ENCODE peak calls at places on chromosome 17, in ten cellular contexts. One of them, this sample, is unnamed.

GRCh38 chr17:27491713-27492190 is 35.5 kb downstream of the KSR1 start:
- DNase-seq in activated gamma-delta T cell treated with anti-CD3 and anti-CD28 coated beads, Interleukin-2, amount 50 U/mL, for 16 hours: no peak
- DNase-seq in naive thymus-derived CD8-positive, alpha-beta T cell: no peak
- DNase-seq in ureter: no peak
- DNase-seq in activated CD8-positive, alpha-beta memory T cell treated with anti-CD3 and anti-CD28 coated beads for 1 hour: no peak
- DNase-seq in MM.1S: no peak
- DNase-seq in NT2/D1: no peak
- DNase-seq in myocyte: no peak
- DNase-seq in chondrocyte: no peak
- DNase-seq in HEK293T: no peak
- DNase-seq in this sample: no peak

GRCh38 chr17:4566785-4567184 is 6.4 kb upstream of the GGT6 start:
- DNase-seq in activated gamma-delta T cell treated with anti-CD3 and anti-CD28 coated beads, Interleukin-2, amount 50 U/mL, for 16 hours: no peak
- DNase-seq in activated CD8-positive, alpha-beta memory T cell treated with anti-CD3 and anti-CD28 coated beads for 1 hour: no peak
- DNase-seq in MM.1S: peak
- DNase-seq in HEK293T: peak
- DNase-seq in NT2/D1: peak
- DNase-seq in naive thymus-derived CD8-positive, alpha-beta T cell: no peak
- DNase-seq in ureter: no peak
- DNase-seq in myocyte: peak
- DNase-seq in chondrocyte: no peak
- DNase-seq in this sample: peak

GRCh38 chr17:66655861-66656260 is 179.1 kb upstream of the CACNG5 start:
- DNase-seq in MM.1S: no peak
- DNase-seq in HEK293T: no peak
- DNase-seq in chondrocyte: no peak
- DNase-seq in naive thymus-derived CD8-positive, alpha-beta T cell: no peak
- DNase-seq in ureter: no peak
- DNase-seq in activated CD8-positive, alpha-beta memory T cell treated with anti-CD3 and anti-CD28 coated beads for 1 hour: no peak
- DNase-seq in myocyte: peak
- DNase-seq in NT2/D1: no peak
- DNase-seq in activated gamma-delta T cell treated with anti-CD3 and anti-CD28 coated beads, Interleukin-2, amount 50 U/mL, for 16 hours: peak
- DNase-seq in this sample: no peak

GRCh38 chr17:7572588-7573323 is 6.7 kb upstream of the CD68 start:
- DNase-seq in MM.1S: peak
- DNase-seq in NT2/D1: peak
- DNase-seq in naive thymus-derived CD8-positive, alpha-beta T cell: peak
- DNase-seq in ureter: peak
- DNase-seq in chondrocyte: peak
- DNase-seq in myocyte: peak
- DNase-seq in activated CD8-positive, alpha-beta memory T cell treated with anti-CD3 and anti-CD28 coated beads for 1 hour: peak
- DNase-seq in HEK293T: peak
- DNase-seq in activated gamma-delta T cell treated with anti-CD3 and anti-CD28 coated beads, Interleukin-2, amount 50 U/mL, for 16 hours: peak
- DNase-seq in this sample: peak

GRCh38 chr17:76716834-76717205 is 6.1 kb upstream of the MXRA7 start:
- DNase-seq in activated CD8-positive, alpha-beta memory T cell treated with anti-CD3 and anti-CD28 coated beads for 1 hour: no peak
- DNase-seq in myocyte: peak
- DNase-seq in HEK293T: no peak
- DNase-seq in ureter: no peak
- DNase-seq in activated gamma-delta T cell treated with anti-CD3 and anti-CD28 coated beads, Interleukin-2, amount 50 U/mL, for 16 hours: no peak
- DNase-seq in chondrocyte: no peak
- DNase-seq in NT2/D1: no peak
- DNase-seq in MM.1S: no peak
- DNase-seq in naive thymus-derived CD8-positive, alpha-beta T cell: no peak
- DNase-seq in this sample: no peak

GRCh38 chr17:79045830-79046500 is 22.0 kb downstream of the C1QTNF1 start:
- DNase-seq in NT2/D1: peak
- DNase-seq in myocyte: peak
- DNase-seq in MM.1S: peak
- DNase-seq in HEK293T: peak
- DNase-seq in naive thymus-derived CD8-positive, alpha-beta T cell: peak
- DNase-seq in ureter: peak
- DNase-seq in chondrocyte: peak
- DNase-seq in activated gamma-delta T cell treated with anti-CD3 and anti-CD28 coated beads, Interleukin-2, amount 50 U/mL, for 16 hours: peak
- DNase-seq in activated CD8-positive, alpha-beta memory T cell treated with anti-CD3 and anti-CD28 coated beads for 1 hour: peak
- DNase-seq in this sample: peak

GRCh38 chr17:58105093-58105492 is 21.9 kb downstream of the DYNLL2 start:
- DNase-seq in HEK293T: no peak
- DNase-seq in MM.1S: no peak
- DNase-seq in NT2/D1: no peak
- DNase-seq in chondrocyte: no peak
- DNase-seq in naive thymus-derived CD8-positive, alpha-beta T cell: no peak
- DNase-seq in activated gamma-delta T cell treated with anti-CD3 and anti-CD28 coated beads, Interleukin-2, amount 50 U/mL, for 16 hours: no peak
- DNase-seq in myocyte: no peak
- DNase-seq in ureter: no peak
- DNase-seq in activated CD8-positive, alpha-beta memory T cell treated with anti-CD3 and anti-CD28 coated beads for 1 hour: no peak
- DNase-seq in this sample: no peak

GRCh38 chr17:44561237-44561623 is 3.9 kb downstream of the FZD2 start:
- DNase-seq in activated gamma-delta T cell treated with anti-CD3 and anti-CD28 coated beads, Interleukin-2, amount 50 U/mL, for 16 hours: no peak
- DNase-seq in HEK293T: no peak
- DNase-seq in ureter: no peak
- DNase-seq in MM.1S: no peak
- DNase-seq in myocyte: no peak
- DNase-seq in chondrocyte: no peak
- DNase-seq in NT2/D1: no peak
- DNase-seq in activated CD8-positive, alpha-beta memory T cell treated with anti-CD3 and anti-CD28 coated beads for 1 hour: no peak
- DNase-seq in naive thymus-derived CD8-positive, alpha-beta T cell: no peak
- DNase-seq in this sample: no peak

GRCh38 chr17:38421871-38422819 is 6.1 kb upstream of the ARHGAP23 start:
- DNase-seq in myocyte: peak
- DNase-seq in MM.1S: no peak
- DNase-seq in ureter: no peak
- DNase-seq in activated CD8-positive, alpha-beta memory T cell treated with anti-CD3 and anti-CD28 coated beads for 1 hour: no peak
- DNase-seq in naive thymus-derived CD8-positive, alpha-beta T cell: no peak
- DNase-seq in chondrocyte: no peak
- DNase-seq in activated gamma-delta T cell treated with anti-CD3 and anti-CD28 coated beads, Interleukin-2, amount 50 U/mL, for 16 hours: no peak
- DNase-seq in HEK293T: no peak
- DNase-seq in NT2/D1: no peak
- DNase-seq in this sample: no peak

GRCh38 chr17:80773243-80773991 is 218.2 kb upstream of the CHMP6 start:
- DNase-seq in activated CD8-positive, alpha-beta memory T cell treated with anti-CD3 and anti-CD28 coated beads for 1 hour: no peak
- DNase-seq in MM.1S: no peak
- DNase-seq in NT2/D1: no peak
- DNase-seq in chondrocyte: no peak
- DNase-seq in myocyte: no peak
- DNase-seq in ureter: no peak
- DNase-seq in naive thymus-derived CD8-positive, alpha-beta T cell: peak
- DNase-seq in HEK293T: peak
- DNase-seq in activated gamma-delta T cell treated with anti-CD3 and anti-CD28 coated beads, Interleukin-2, amount 50 U/mL, for 16 hours: no peak
- DNase-seq in this sample: peak

GRCh38 chr17:31510273-31511175 is 119.0 kb downstream of the RAB11FIP4 start:
- DNase-seq in chondrocyte: no peak
- DNase-seq in activated gamma-delta T cell treated with anti-CD3 and anti-CD28 coated beads, Interleukin-2, amount 50 U/mL, for 16 hours: no peak
- DNase-seq in MM.1S: no peak
- DNase-seq in activated CD8-positive, alpha-beta memory T cell treated with anti-CD3 and anti-CD28 coated beads for 1 hour: no peak
- DNase-seq in NT2/D1: no peak
- DNase-seq in HEK293T: no peak
- DNase-seq in myocyte: peak
- DNase-seq in ureter: no peak
- DNase-seq in naive thymus-derived CD8-positive, alpha-beta T cell: peak
- DNase-seq in this sample: no peak

GRCh38 chr17:68694791-68695485 is 93.8 kb upstream of the FAM20A start:
- DNase-seq in activated gamma-delta T cell treated with anti-CD3 and anti-CD28 coated beads, Interleukin-2, amount 50 U/mL, for 16 hours: no peak
- DNase-seq in naive thymus-derived CD8-positive, alpha-beta T cell: no peak
- DNase-seq in chondrocyte: no peak
- DNase-seq in HEK293T: no peak
- DNase-seq in NT2/D1: no peak
- DNase-seq in myocyte: peak
- DNase-seq in activated CD8-positive, alpha-beta memory T cell treated with anti-CD3 and anti-CD28 coated beads for 1 hour: no peak
- DNase-seq in MM.1S: no peak
- DNase-seq in ureter: no peak
- DNase-seq in this sample: peak

GRCh38 chr17:30345527-30346075 is 11.7 kb upstream of the TMIGD1 start:
- DNase-seq in ureter: no peak
- DNase-seq in NT2/D1: no peak
- DNase-seq in activated gamma-delta T cell treated with anti-CD3 and anti-CD28 coated beads, Interleukin-2, amount 50 U/mL, for 16 hours: no peak
- DNase-seq in HEK293T: no peak
- DNase-seq in chondrocyte: no peak
- DNase-seq in MM.1S: no peak
- DNase-seq in naive thymus-derived CD8-positive, alpha-beta T cell: no peak
- DNase-seq in activated CD8-positive, alpha-beta memory T cell treated with anti-CD3 and anti-CD28 coated beads for 1 hour: no peak
- DNase-seq in myocyte: peak
- DNase-seq in this sample: no peak

GRCh38 chr17:1347681-1348318 is 52.2 kb downstream of the YWHAE start:
- DNase-seq in naive thymus-derived CD8-positive, alpha-beta T cell: no peak
- DNase-seq in NT2/D1: no peak
- DNase-seq in chondrocyte: peak
- DNase-seq in myocyte: peak
- DNase-seq in activated CD8-positive, alpha-beta memory T cell treated with anti-CD3 and anti-CD28 coated beads for 1 hour: no peak
- DNase-seq in activated gamma-delta T cell treated with anti-CD3 and anti-CD28 coated beads, Interleukin-2, amount 50 U/mL, for 16 hours: no peak
- DNase-seq in ureter: no peak
- DNase-seq in HEK293T: no peak
- DNase-seq in MM.1S: no peak
- DNase-seq in this sample: no peak

GRCh38 chr17:5899496-5900195 is 170.5 kb upstream of the WSCD1 start:
- DNase-seq in NT2/D1: no peak
- DNase-seq in chondrocyte: no peak
- DNase-seq in naive thymus-derived CD8-positive, alpha-beta T cell: no peak
- DNase-seq in ureter: no peak
- DNase-seq in myocyte: no peak
- DNase-seq in MM.1S: no peak
- DNase-seq in activated CD8-positive, alpha-beta memory T cell treated with anti-CD3 and anti-CD28 coated beads for 1 hour: no peak
- DNase-seq in activated gamma-delta T cell treated with anti-CD3 and anti-CD28 coated beads, Interleukin-2, amount 50 U/mL, for 16 hours: no peak
- DNase-seq in HEK293T: no peak
- DNase-seq in this sample: no peak

GRCh38 chr17:82863941-82864720 is 24.3 kb upstream of the ZNF750 start:
- DNase-seq in chondrocyte: peak
- DNase-seq in HEK293T: no peak
- DNase-seq in activated gamma-delta T cell treated with anti-CD3 and anti-CD28 coated beads, Interleukin-2, amount 50 U/mL, for 16 hours: peak
- DNase-seq in activated CD8-positive, alpha-beta memory T cell treated with anti-CD3 and anti-CD28 coated beads for 1 hour: peak
- DNase-seq in MM.1S: peak
- DNase-seq in naive thymus-derived CD8-positive, alpha-beta T cell: peak
- DNase-seq in ureter: no peak
- DNase-seq in NT2/D1: no peak
- DNase-seq in myocyte: peak
- DNase-seq in this sample: peak

GRCh38 chr17:80696964-80697363 is 152.3 kb downstream of the RPTOR start:
- DNase-seq in NT2/D1: no peak
- DNase-seq in HEK293T: no peak
- DNase-seq in ureter: no peak
- DNase-seq in chondrocyte: no peak
- DNase-seq in naive thymus-derived CD8-positive, alpha-beta T cell: no peak
- DNase-seq in MM.1S: no peak
- DNase-seq in activated gamma-delta T cell treated with anti-CD3 and anti-CD28 coated beads, Interleukin-2, amount 50 U/mL, for 16 hours: no peak
- DNase-seq in myocyte: no peak
- DNase-seq in activated CD8-positive, alpha-beta memory T cell treated with anti-CD3 and anti-CD28 coated beads for 1 hour: no peak
- DNase-seq in this sample: no peak

GRCh38 chr17:48840441-48840840 is 9.6 kb downstream of the CALCOCO2 start:
- DNase-seq in MM.1S: no peak
- DNase-seq in chondrocyte: no peak
- DNase-seq in activated CD8-positive, alpha-beta memory T cell treated with anti-CD3 and anti-CD28 coated beads for 1 hour: no peak
- DNase-seq in activated gamma-delta T cell treated with anti-CD3 and anti-CD28 coated beads, Interleukin-2, amount 50 U/mL, for 16 hours: no peak
- DNase-seq in myocyte: no peak
- DNase-seq in ureter: no peak
- DNase-seq in HEK293T: no peak
- DNase-seq in naive thymus-derived CD8-positive, alpha-beta T cell: no peak
- DNase-seq in NT2/D1: no peak
- DNase-seq in this sample: no peak

GRCh38 chr17:63998050-63998720 is at the start of gene PRR29:
- DNase-seq in ureter: peak
- DNase-seq in naive thymus-derived CD8-positive, alpha-beta T cell: peak
- DNase-seq in chondrocyte: peak
- DNase-seq in myocyte: peak
- DNase-seq in activated gamma-delta T cell treated with anti-CD3 and anti-CD28 coated beads, Interleukin-2, amount 50 U/mL, for 16 hours: peak
- DNase-seq in activated CD8-positive, alpha-beta memory T cell treated with anti-CD3 and anti-CD28 coated beads for 1 hour: peak
- DNase-seq in HEK293T: peak
- DNase-seq in MM.1S: peak
- DNase-seq in NT2/D1: peak
- DNase-seq in this sample: peak

GRCh38 chr17:55690105-55690508 is 32.6 kb downstream of the TMEM100 start:
- DNase-seq in HEK293T: no peak
- DNase-seq in naive thymus-derived CD8-positive, alpha-beta T cell: no peak
- DNase-seq in activated CD8-positive, alpha-beta memory T cell treated with anti-CD3 and anti-CD28 coated beads for 1 hour: no peak
- DNase-seq in NT2/D1: no peak
- DNase-seq in myocyte: no peak
- DNase-seq in chondrocyte: no peak
- DNase-seq in MM.1S: peak
- DNase-seq in ureter: no peak
- DNase-seq in activated gamma-delta T cell treated with anti-CD3 and anti-CD28 coated beads, Interleukin-2, amount 50 U/mL, for 16 hours: no peak
- DNase-seq in this sample: no peak

GRCh38 chr17:3526491-3526890 is 31.1 kb downstream of the TRPV3 start:
- DNase-seq in myocyte: no peak
- DNase-seq in naive thymus-derived CD8-positive, alpha-beta T cell: no peak
- DNase-seq in activated CD8-positive, alpha-beta memory T cell treated with anti-CD3 and anti-CD28 coated beads for 1 hour: no peak
- DNase-seq in HEK293T: no peak
- DNase-seq in activated gamma-delta T cell treated with anti-CD3 and anti-CD28 coated beads, Interleukin-2, amount 50 U/mL, for 16 hours: no peak
- DNase-seq in ureter: no peak
- DNase-seq in chondrocyte: peak
- DNase-seq in MM.1S: no peak
- DNase-seq in NT2/D1: no peak
- DNase-seq in this sample: no peak

GRCh38 chr17:82339634-82340580 is 6.3 kb upstream of the SECTM1 start:
- DNase-seq in myocyte: no peak
- DNase-seq in activated gamma-delta T cell treated with anti-CD3 and anti-CD28 coated beads, Interleukin-2, amount 50 U/mL, for 16 hours: no peak
- DNase-seq in activated CD8-positive, alpha-beta memory T cell treated with anti-CD3 and anti-CD28 coated beads for 1 hour: no peak
- DNase-seq in HEK293T: no peak
- DNase-seq in MM.1S: no peak
- DNase-seq in NT2/D1: no peak
- DNase-seq in ureter: no peak
- DNase-seq in naive thymus-derived CD8-positive, alpha-beta T cell: no peak
- DNase-seq in chondrocyte: no peak
- DNase-seq in this sample: no peak